ENCODE peak calls at places on chromosomes 5 and 9, in five cellular contexts. One of them, this sample, is unnamed.

GRCh38 chr5:170475269-170476000 is 28.4 kb upstream of the KCNIP1 start:
- DNase-seq in posterior cingulate gyrus: no peak
- DNase-seq in adrenal gland: no peak
- DNase-seq in AG08396: no peak
- DNase-seq in NCI-H1092 treated with DMSO at 0.1 percent for 48 hours: no peak
- DNase-seq in this sample: no peak

GRCh38 chr5:63400079-63400478 is 562.2 kb downstream of the HTR1A start:
- DNase-seq in posterior cingulate gyrus: no peak
- DNase-seq in adrenal gland: no peak
- DNase-seq in AG08396: no peak
- DNase-seq in NCI-H1092 treated with DMSO at 0.1 percent for 48 hours: no peak
- DNase-seq in this sample: no peak

GRCh38 chr9:120915854-120916495 is 10.6 kb downstream of the TRAF1 start:
- DNase-seq in posterior cingulate gyrus: no peak
- DNase-seq in adrenal gland: no peak
- DNase-seq in AG08396: no peak
- DNase-seq in NCI-H1092 treated with DMSO at 0.1 percent for 48 hours: no peak
- DNase-seq in this sample: no peak

GRCh38 chr5:329106-329757 is 7.7 kb downstream of the AHRR start:
- DNase-seq in posterior cingulate gyrus: no peak
- DNase-seq in adrenal gland: no peak
- DNase-seq in AG08396: no peak
- DNase-seq in NCI-H1092 treated with DMSO at 0.1 percent for 48 hours: no peak
- DNase-seq in this sample: no peak

GRCh38 chr5:38707352-38708324 is 138.2 kb upstream of the OSMR start:
- DNase-seq in posterior cingulate gyrus: no peak
- DNase-seq in adrenal gland: peak
- DNase-seq in AG08396: no peak
- DNase-seq in NCI-H1092 treated with DMSO at 0.1 percent for 48 hours: no peak
- DNase-seq in this sample: no peak

GRCh38 chr9:10921671-10922070 is 308.9 kb upstream of the PTPRD start:
- DNase-seq in posterior cingulate gyrus: no peak
- DNase-seq in adrenal gland: no peak
- DNase-seq in AG08396: no peak
- DNase-seq in NCI-H1092 treated with DMSO at 0.1 percent for 48 hours: no peak
- DNase-seq in this sample: no peak

GRCh38 chr9:83955985-83956287 is 24.1 kb downstream of the HNRNPK start:
- DNase-seq in posterior cingulate gyrus: peak
- DNase-seq in adrenal gland: no peak
- DNase-seq in AG08396: no peak
- DNase-seq in NCI-H1092 treated with DMSO at 0.1 percent for 48 hours: no peak
- DNase-seq in this sample: no peak

GRCh38 chr5:154211611-154212390 is 21.3 kb downstream of the GALNT10 start:
- DNase-seq in posterior cingulate gyrus: no peak
- DNase-seq in adrenal gland: no peak
- DNase-seq in AG08396: no peak
- DNase-seq in NCI-H1092 treated with DMSO at 0.1 percent for 48 hours: no peak
- DNase-seq in this sample: no peak

GRCh38 chr5:118611332-118611945 is 376.9 kb downstream of the DTWD2 start:
- DNase-seq in posterior cingulate gyrus: no peak
- DNase-seq in adrenal gland: no peak
- DNase-seq in AG08396: peak
- DNase-seq in NCI-H1092 treated with DMSO at 0.1 percent for 48 hours: no peak
- DNase-seq in this sample: no peak

GRCh38 chr9:104974053-104974983 is 46.4 kb upstream of the ABCA1 start:
- DNase-seq in posterior cingulate gyrus: no peak
- DNase-seq in adrenal gland: no peak
- DNase-seq in AG08396: no peak
- DNase-seq in NCI-H1092 treated with DMSO at 0.1 percent for 48 hours: no peak
- DNase-seq in this sample: no peak

GRCh38 chr5:44046581-44047327 is 342.5 kb downstream of the FGF10 start:
- DNase-seq in posterior cingulate gyrus: no peak
- DNase-seq in adrenal gland: no peak
- DNase-seq in AG08396: no peak
- DNase-seq in NCI-H1092 treated with DMSO at 0.1 percent for 48 hours: no peak
- DNase-seq in this sample: peak

GRCh38 chr5:132761321-132762240 is 14.4 kb downstream of the CCNI2 start:
- DNase-seq in posterior cingulate gyrus: no peak
- DNase-seq in adrenal gland: no peak
- DNase-seq in AG08396: no peak
- DNase-seq in NCI-H1092 treated with DMSO at 0.1 percent for 48 hours: no peak
- DNase-seq in this sample: peak

GRCh38 chr5:67983251-67983941 is 232.2 kb upstream of the PIK3R1 start:
- DNase-seq in posterior cingulate gyrus: no peak
- DNase-seq in adrenal gland: no peak
- DNase-seq in AG08396: peak
- DNase-seq in NCI-H1092 treated with DMSO at 0.1 percent for 48 hours: no peak
- DNase-seq in this sample: no peak

GRCh38 chr9:136527721-136528710 is 17.8 kb downstream of the NOTCH1 start:
- DNase-seq in posterior cingulate gyrus: no peak
- DNase-seq in adrenal gland: no peak
- DNase-seq in AG08396: peak
- DNase-seq in NCI-H1092 treated with DMSO at 0.1 percent for 48 hours: peak
- DNase-seq in this sample: no peak

GRCh38 chr5:96120120-96120519 is 158.5 kb upstream of the ELL2 start:
- DNase-seq in posterior cingulate gyrus: no peak
- DNase-seq in adrenal gland: no peak
- DNase-seq in AG08396: no peak
- DNase-seq in NCI-H1092 treated with DMSO at 0.1 percent for 48 hours: no peak
- DNase-seq in this sample: no peak

GRCh38 chr9:36451949-36452348 is 51.9 kb upstream of the RNF38 start:
- DNase-seq in posterior cingulate gyrus: no peak
- DNase-seq in adrenal gland: no peak
- DNase-seq in AG08396: no peak
- DNase-seq in NCI-H1092 treated with DMSO at 0.1 percent for 48 hours: no peak
- DNase-seq in this sample: no peak

GRCh38 chr9:111074395-111074794 is 36.1 kb upstream of the LPAR1 start:
- DNase-seq in posterior cingulate gyrus: no peak
- DNase-seq in adrenal gland: no peak
- DNase-seq in AG08396: no peak
- DNase-seq in NCI-H1092 treated with DMSO at 0.1 percent for 48 hours: no peak
- DNase-seq in this sample: no peak

GRCh38 chr5:174356536-174356935 is 311.0 kb downstream of the NSG2 start:
- DNase-seq in posterior cingulate gyrus: no peak
- DNase-seq in adrenal gland: no peak
- DNase-seq in AG08396: no peak
- DNase-seq in NCI-H1092 treated with DMSO at 0.1 percent for 48 hours: no peak
- DNase-seq in this sample: no peak

GRCh38 chr9:112132356-112132755 is 42.7 kb downstream of the SUSD1 start:
- DNase-seq in posterior cingulate gyrus: no peak
- DNase-seq in adrenal gland: no peak
- DNase-seq in AG08396: peak
- DNase-seq in NCI-H1092 treated with DMSO at 0.1 percent for 48 hours: no peak
- DNase-seq in this sample: no peak

GRCh38 chr9:77532607-77533006 is 115.5 kb downstream of the GNA14 start:
- DNase-seq in posterior cingulate gyrus: no peak
- DNase-seq in adrenal gland: no peak
- DNase-seq in AG08396: no peak
- DNase-seq in NCI-H1092 treated with DMSO at 0.1 percent for 48 hours: no peak
- DNase-seq in this sample: no peak

GRCh38 chr5:120985526-120985925 is 521.4 kb downstream of the PRR16 start:
- DNase-seq in posterior cingulate gyrus: no peak
- DNase-seq in adrenal gland: no peak
- DNase-seq in AG08396: no peak
- DNase-seq in NCI-H1092 treated with DMSO at 0.1 percent for 48 hours: no peak
- DNase-seq in this sample: no peak

GRCh38 chr9:134942421-134943119 is 24.9 kb upstream of the FCN1 start:
- DNase-seq in posterior cingulate gyrus: no peak
- DNase-seq in adrenal gland: no peak
- DNase-seq in AG08396: no peak
- DNase-seq in NCI-H1092 treated with DMSO at 0.1 percent for 48 hours: no peak
- DNase-seq in this sample: peak

GRCh38 chr5:142748568-142749249 is 21.5 kb upstream of the ARHGAP26 start:
- DNase-seq in posterior cingulate gyrus: no peak
- DNase-seq in adrenal gland: no peak
- DNase-seq in AG08396: no peak
- DNase-seq in NCI-H1092 treated with DMSO at 0.1 percent for 48 hours: peak
- DNase-seq in this sample: no peak

GRCh38 chr5:158320178-158320674 is 461.3 kb upstream of the CLINT1 start:
- DNase-seq in posterior cingulate gyrus: no peak
- DNase-seq in adrenal gland: no peak
- DNase-seq in AG08396: no peak
- DNase-seq in NCI-H1092 treated with DMSO at 0.1 percent for 48 hours: peak
- DNase-seq in this sample: no peak

GRCh38 chr9:96420468-96421219 is 2.5 kb upstream of the ZNF367 start:
- DNase-seq in posterior cingulate gyrus: no peak
- DNase-seq in adrenal gland: peak
- DNase-seq in AG08396: peak
- DNase-seq in NCI-H1092 treated with DMSO at 0.1 percent for 48 hours: no peak
- DNase-seq in this sample: peak

GRCh38 chr5:132003170-132003744 is 8.2 kb downstream of the ACSL6 start:
- DNase-seq in posterior cingulate gyrus: peak
- DNase-seq in adrenal gland: peak
- DNase-seq in AG08396: peak
- DNase-seq in NCI-H1092 treated with DMSO at 0.1 percent for 48 hours: no peak
- DNase-seq in this sample: peak

GRCh38 chr9:90903731-90904422 is 102.3 kb downstream of the SYK start:
- DNase-seq in posterior cingulate gyrus: no peak
- DNase-seq in adrenal gland: no peak
- DNase-seq in AG08396: no peak
- DNase-seq in NCI-H1092 treated with DMSO at 0.1 percent for 48 hours: no peak
- DNase-seq in this sample: no peak

GRCh38 chr9:121529237-121529987 is 29.8 kb upstream of the GGTA1 start:
- DNase-seq in posterior cingulate gyrus: peak
- DNase-seq in adrenal gland: peak
- DNase-seq in AG08396: peak
- DNase-seq in NCI-H1092 treated with DMSO at 0.1 percent for 48 hours: peak
- DNase-seq in this sample: peak

GRCh38 chr9:108412755-108413154 is 443.0 kb downstream of the ACTL7B start:
- DNase-seq in posterior cingulate gyrus: no peak
- DNase-seq in adrenal gland: no peak
- DNase-seq in AG08396: no peak
- DNase-seq in NCI-H1092 treated with DMSO at 0.1 percent for 48 hours: peak
- DNase-seq in this sample: no peak

GRCh38 chr5:137481596-137481995 is 17.5 kb downstream of the SPOCK1 start:
- DNase-seq in posterior cingulate gyrus: no peak
- DNase-seq in adrenal gland: no peak
- DNase-seq in AG08396: no peak
- DNase-seq in NCI-H1092 treated with DMSO at 0.1 percent for 48 hours: no peak
- DNase-seq in this sample: no peak

GRCh38 chr5:9337908-9338307 is 208.0 kb downstream of the SEMA5A start:
- DNase-seq in posterior cingulate gyrus: no peak
- DNase-seq in adrenal gland: no peak
- DNase-seq in AG08396: peak
- DNase-seq in NCI-H1092 treated with DMSO at 0.1 percent for 48 hours: no peak
- DNase-seq in this sample: no peak

GRCh38 chr5:14186132-14186830 is 43.1 kb downstream of the TRIO start:
- DNase-seq in posterior cingulate gyrus: no peak
- DNase-seq in adrenal gland: no peak
- DNase-seq in AG08396: no peak
- DNase-seq in NCI-H1092 treated with DMSO at 0.1 percent for 48 hours: no peak
- DNase-seq in this sample: no peak

GRCh38 chr9:35835216-35835604 is 6.2 kb downstream of the TMEM8B start:
- DNase-seq in posterior cingulate gyrus: no peak
- DNase-seq in adrenal gland: no peak
- DNase-seq in AG08396: no peak
- DNase-seq in NCI-H1092 treated with DMSO at 0.1 percent for 48 hours: no peak
- DNase-seq in this sample: peak

GRCh38 chr9:995776-996175 is 19.3 kb downstream of the DMRT3 start:
- DNase-seq in posterior cingulate gyrus: no peak
- DNase-seq in adrenal gland: no peak
- DNase-seq in AG08396: no peak
- DNase-seq in NCI-H1092 treated with DMSO at 0.1 percent for 48 hours: no peak
- DNase-seq in this sample: no peak

GRCh38 chr5:91957671-91958070 is 574.6 kb upstream of the ARRDC3 start:
- DNase-seq in posterior cingulate gyrus: no peak
- DNase-seq in adrenal gland: no peak
- DNase-seq in AG08396: no peak
- DNase-seq in NCI-H1092 treated with DMSO at 0.1 percent for 48 hours: no peak
- DNase-seq in this sample: no peak

GRCh38 chr5:139708434-139708849 is 60.3 kb downstream of the CXXC5 start:
- DNase-seq in posterior cingulate gyrus: no peak
- DNase-seq in adrenal gland: no peak
- DNase-seq in AG08396: no peak
- DNase-seq in NCI-H1092 treated with DMSO at 0.1 percent for 48 hours: no peak
- DNase-seq in this sample: no peak

This sample was measured in RWPE2.